ENCODE peak calls at places on chromosomes 11 and 22, in eight cellular contexts. One of them, this sample, is unnamed. For H3K4me1 and H3K27me3, the result is how much of the 10 kb centered on the place peaks cover.

GRCh38 chr22:24324137-24324536 is 53.5 kb downstream of the SPECC1L start:
- ATAC-seq in HCT116: no peak
- ATAC-seq in GM12878: no peak
- ATAC-seq in K562: no peak
- ATAC-seq in GM23338: no peak
- ATAC-seq in HepG2: no peak
- ATAC-seq in upper lobe of left lung: no peak
- ATAC-seq in Panc1: no peak
- ATAC-seq in this sample: no peak

GRCh38 chr11:111097191-111097590 is 148.3 kb upstream of the POU2AF2 start:
- ATAC-seq in HCT116: peak
- ATAC-seq in GM12878: no peak
- ATAC-seq in K562: no peak
- ATAC-seq in GM23338: peak
- ATAC-seq in HepG2: peak
- ATAC-seq in upper lobe of left lung: peak
- ATAC-seq in Panc1: no peak
- ATAC-seq in this sample: peak

GRCh38 chr11:96033569-96033968 is 109.7 kb upstream of the MTMR2 start:
- ATAC-seq in HCT116: no peak
- ATAC-seq in GM12878: no peak
- ATAC-seq in K562: no peak
- ATAC-seq in GM23338: no peak
- ATAC-seq in HepG2: no peak
- ATAC-seq in upper lobe of left lung: no peak
- ATAC-seq in Panc1: no peak
- ATAC-seq in this sample: peak

GRCh38 chr11:61793084-61793828 is 545 bp downstream of the FEN1 start:
- ATAC-seq in HCT116: peak
- ATAC-seq in GM12878: peak
- ATAC-seq in K562: peak
- ATAC-seq in GM23338: peak
- ATAC-seq in HepG2: peak
- ATAC-seq in upper lobe of left lung: peak
- ATAC-seq in Panc1: peak
- ATAC-seq in this sample: no peak

GRCh38 chr11:75565221-75565814 is 3.3 kb downstream of the SERPINH1 start:
- ATAC-seq in HCT116: no peak
- ATAC-seq in GM12878: no peak
- ATAC-seq in K562: no peak
- ATAC-seq in GM23338: no peak
- ATAC-seq in HepG2: peak
- ATAC-seq in upper lobe of left lung: peak
- ATAC-seq in Panc1: no peak
- ATAC-seq in this sample: peak

GRCh38 chr11:68338041-68338800 is 25.8 kb downstream of the LRP5 start:
- ATAC-seq in HCT116: no peak
- ATAC-seq in GM12878: no peak
- ATAC-seq in K562: peak
- ATAC-seq in GM23338: no peak
- ATAC-seq in HepG2: no peak
- ATAC-seq in upper lobe of left lung: peak
- ATAC-seq in Panc1: peak
- ATAC-seq in this sample: no peak

GRCh38 chr11:123166095-123166559 is 28.9 kb downstream of the CLMP start:
- ATAC-seq in HCT116: peak
- ATAC-seq in GM12878: peak
- ATAC-seq in K562: peak
- ATAC-seq in GM23338: peak
- ATAC-seq in HepG2: peak
- ATAC-seq in upper lobe of left lung: peak
- ATAC-seq in Panc1: peak
- ATAC-seq in this sample: peak

GRCh38 chr11:46315783-46316563 is 31.3 kb upstream of the DGKZ start:
- ATAC-seq in HCT116: no peak
- ATAC-seq in GM12878: peak
- ATAC-seq in K562: no peak
- ATAC-seq in GM23338: no peak
- ATAC-seq in HepG2: peak
- ATAC-seq in upper lobe of left lung: no peak
- ATAC-seq in Panc1: peak
- ATAC-seq in this sample: no peak

GRCh38 chr11:69689484-69690319 is 14.1 kb downstream of the FGF19 start:
- ATAC-seq in HCT116: no peak
- ATAC-seq in GM12878: no peak
- ATAC-seq in K562: no peak
- ATAC-seq in GM23338: no peak
- ATAC-seq in HepG2: peak
- ATAC-seq in upper lobe of left lung: no peak
- ATAC-seq in Panc1: no peak
- ATAC-seq in this sample: no peak

GRCh38 chr22:31148516-31148915 is 8.2 kb upstream of the PLA2G3 start:
- ATAC-seq in HCT116: peak
- ATAC-seq in GM12878: no peak
- ATAC-seq in K562: no peak
- ATAC-seq in GM23338: no peak
- ATAC-seq in HepG2: no peak
- ATAC-seq in upper lobe of left lung: peak
- ATAC-seq in Panc1: peak
- ATAC-seq in this sample: peak

GRCh38 chr11:66411323-66411722 is 9.5 kb upstream of the NPAS4 start:
- ATAC-seq in HCT116: no peak
- ATAC-seq in GM12878: no peak
- ATAC-seq in K562: no peak
- ATAC-seq in GM23338: no peak
- ATAC-seq in HepG2: no peak
- ATAC-seq in upper lobe of left lung: no peak
- ATAC-seq in Panc1: no peak
- ATAC-seq in this sample: no peak

GRCh38 chr11:96085349-96085910 is 161.5 kb upstream of the MTMR2 start:
- ATAC-seq in HCT116: no peak
- ATAC-seq in GM12878: no peak
- ATAC-seq in K562: no peak
- ATAC-seq in GM23338: no peak
- ATAC-seq in HepG2: no peak
- ATAC-seq in upper lobe of left lung: no peak
- ATAC-seq in Panc1: no peak
- ATAC-seq in this sample: no peak

GRCh38 chr11:27387362-27387761 is 24.3 kb upstream of the CCDC34 start:
- ATAC-seq in HCT116: no peak
- ATAC-seq in GM12878: peak
- ATAC-seq in K562: peak
- ATAC-seq in GM23338: peak
- ATAC-seq in HepG2: no peak
- ATAC-seq in upper lobe of left lung: no peak
- ATAC-seq in Panc1: no peak
- ATAC-seq in this sample: no peak

GRCh38 chr11:78801161-78801884 is 226.7 kb upstream of the NARS2 start:
- ATAC-seq in HCT116: no peak
- ATAC-seq in GM12878: no peak
- ATAC-seq in K562: no peak
- ATAC-seq in GM23338: no peak
- ATAC-seq in HepG2: no peak
- ATAC-seq in upper lobe of left lung: peak
- ATAC-seq in Panc1: peak
- ATAC-seq in this sample: peak

GRCh38 chr22:42939451-42939881 is 75.5 kb downstream of the PACSIN2 start:
- ATAC-seq in HCT116: peak
- ATAC-seq in GM12878: no peak
- ATAC-seq in K562: no peak
- ATAC-seq in GM23338: peak
- ATAC-seq in HepG2: peak
- ATAC-seq in upper lobe of left lung: no peak
- ATAC-seq in Panc1: peak
- ATAC-seq in this sample: peak

GRCh38 chr11:59943996-59944395 is 5.8 kb downstream of the OOSP1 start:
- ATAC-seq in HCT116: no peak
- ATAC-seq in GM12878: no peak
- ATAC-seq in K562: peak
- ATAC-seq in GM23338: peak
- ATAC-seq in HepG2: no peak
- ATAC-seq in upper lobe of left lung: no peak
- ATAC-seq in Panc1: no peak
- ATAC-seq in this sample: no peak

GRCh38 chr11:111510311-111510710 is 1.9 kb downstream of the BTG4 start:
- ATAC-seq in HCT116: no peak
- ATAC-seq in GM12878: no peak
- ATAC-seq in K562: no peak
- ATAC-seq in GM23338: no peak
- ATAC-seq in HepG2: no peak
- ATAC-seq in upper lobe of left lung: no peak
- ATAC-seq in Panc1: no peak
- ATAC-seq in this sample: no peak

GRCh38 chr11:28666632-28667031 is 558.4 kb downstream of the METTL15 start:
- ATAC-seq in HCT116: no peak
- ATAC-seq in GM12878: no peak
- ATAC-seq in K562: no peak
- ATAC-seq in GM23338: no peak
- ATAC-seq in HepG2: no peak
- ATAC-seq in upper lobe of left lung: no peak
- ATAC-seq in Panc1: no peak
- ATAC-seq in this sample: no peak

GRCh38 chr11:12680246-12680939 is 6.2 kb downstream of the TEAD1 start:
- ATAC-seq in HCT116: no peak
- ATAC-seq in GM12878: no peak
- ATAC-seq in K562: peak
- ATAC-seq in GM23338: peak
- ATAC-seq in HepG2: peak
- ATAC-seq in upper lobe of left lung: peak
- ATAC-seq in Panc1: peak
- ATAC-seq in this sample: peak

DNA sequence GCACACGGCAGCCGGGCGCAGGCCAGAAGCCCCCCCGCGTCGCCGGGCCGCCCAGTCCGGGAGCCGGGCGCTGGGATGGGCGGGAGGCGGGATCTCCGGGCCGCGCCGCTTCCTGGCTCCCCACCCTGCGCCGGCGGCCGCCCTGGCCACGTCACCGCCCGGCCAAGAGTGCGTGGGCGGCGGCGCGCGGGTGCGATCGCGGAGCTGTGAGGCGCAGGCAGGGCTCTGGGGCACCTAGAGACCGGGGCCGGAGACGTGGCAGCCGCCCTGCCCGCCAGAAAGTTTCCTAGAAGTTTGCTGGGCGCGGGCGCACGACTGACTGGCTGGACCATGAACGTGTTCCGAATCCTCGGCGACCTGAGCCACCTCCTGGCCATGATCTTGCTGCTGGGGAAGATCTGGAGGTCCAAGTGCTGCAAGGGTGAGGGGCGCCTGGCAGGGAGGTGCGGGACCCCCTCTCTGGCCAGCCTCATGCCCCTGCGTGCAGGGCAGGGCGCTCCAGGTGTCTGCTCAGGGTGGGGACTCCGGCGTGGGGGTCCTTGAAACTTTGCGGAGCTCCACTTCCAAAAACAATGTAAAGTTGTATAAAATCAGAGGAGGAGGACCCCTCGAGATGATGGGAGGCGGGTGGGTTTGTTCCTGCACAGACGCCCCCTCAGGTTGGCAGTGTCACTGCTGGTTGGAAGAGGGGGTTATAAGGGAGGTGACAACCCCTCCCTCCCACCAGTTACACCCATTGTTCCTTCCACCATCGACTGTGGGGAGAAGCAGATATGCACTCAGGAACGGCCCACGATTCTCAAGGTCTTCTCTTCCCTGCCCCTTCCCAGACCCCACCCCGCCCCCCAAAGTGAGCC is at the start of gene KDELR3:
- ATAC-seq in HCT116: peak
- ATAC-seq in GM12878: peak
- ATAC-seq in K562: peak
- ATAC-seq in GM23338: peak
- ATAC-seq in HepG2: peak
- ATAC-seq in upper lobe of left lung: peak
- ATAC-seq in Panc1: peak
- ATAC-seq in this sample: peak
- H3K4me1 ChIP-seq in HCT116: under half
- H3K4me1 ChIP-seq in GM12878: under half
- H3K4me1 ChIP-seq in K562: under half
- H3K4me1 ChIP-seq in GM23338: under half
- H3K4me1 ChIP-seq in HepG2: half or more
- H3K4me1 ChIP-seq in upper lobe of left lung: under half
- H3K4me1 ChIP-seq in Panc1: under half
- H3K4me1 ChIP-seq in this sample: under half

DNA sequence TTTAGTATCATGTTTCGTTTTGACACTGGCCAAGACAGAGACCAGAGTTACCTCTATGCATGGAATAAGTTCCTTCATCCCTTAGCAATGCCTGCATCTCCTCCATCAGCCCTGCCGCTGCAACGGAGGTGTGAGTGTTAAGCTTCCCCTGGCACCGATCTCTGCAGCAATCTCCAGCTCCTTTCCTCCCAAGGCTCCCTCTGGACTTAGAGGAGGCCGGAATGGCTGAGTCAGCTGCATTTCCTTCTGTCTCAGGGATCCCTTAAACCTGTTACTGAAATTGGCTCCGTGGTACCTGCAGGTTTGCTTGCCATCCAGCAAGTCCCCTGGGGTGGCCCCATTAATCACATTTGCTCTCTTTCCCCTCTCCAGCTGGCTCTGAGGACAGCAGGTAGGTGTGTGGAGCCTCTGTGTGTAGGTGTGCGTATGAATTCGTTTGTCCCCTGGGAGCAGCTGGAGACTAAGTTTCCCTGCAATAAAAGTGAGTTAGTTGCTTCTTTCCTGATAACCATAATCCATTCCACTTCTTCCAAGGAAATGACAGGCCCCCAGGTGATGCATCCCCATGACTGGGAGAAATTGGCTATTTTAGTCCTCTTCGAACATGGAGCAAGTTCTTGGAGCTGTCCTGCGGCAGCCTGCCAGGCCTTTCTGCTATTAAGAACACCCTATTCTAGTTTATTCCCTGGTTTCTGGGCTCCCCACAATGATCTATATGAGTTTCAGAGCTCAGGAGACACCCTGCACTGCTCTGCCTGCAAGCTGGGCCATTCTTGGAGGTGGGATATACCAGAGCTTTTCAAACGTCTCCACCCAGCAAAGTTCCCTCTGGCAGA is 457.2 kb upstream of the CADM1 start:
- ATAC-seq in HCT116: no peak
- ATAC-seq in GM12878: no peak
- ATAC-seq in K562: no peak
- ATAC-seq in GM23338: peak
- ATAC-seq in HepG2: no peak
- ATAC-seq in upper lobe of left lung: no peak
- ATAC-seq in Panc1: no peak
- ATAC-seq in this sample: no peak
- H3K27me3 ChIP-seq in HCT116: under half
- H3K27me3 ChIP-seq in GM12878: under half
- H3K27me3 ChIP-seq in K562: under half
- H3K27me3 ChIP-seq in GM23338: under half
- H3K27me3 ChIP-seq in HepG2: under half
- H3K27me3 ChIP-seq in upper lobe of left lung: under half
- H3K27me3 ChIP-seq in Panc1: under half
- H3K27me3 ChIP-seq in this sample: under half

GRCh38 chr11:134559617-134559992 is 147.6 kb upstream of the B3GAT1 start:
- ATAC-seq in HCT116: no peak
- ATAC-seq in GM12878: no peak
- ATAC-seq in K562: no peak
- ATAC-seq in GM23338: no peak
- ATAC-seq in HepG2: no peak
- ATAC-seq in upper lobe of left lung: no peak
- ATAC-seq in Panc1: no peak
- ATAC-seq in this sample: no peak
- TF ChIP-seq POLR2AphosphoS5 in HCT116: no peak
- TF ChIP-seq POLR2AphosphoS5 in GM12878: no peak
- TF ChIP-seq POLR2AphosphoS5 in K562: no peak
- TF ChIP-seq POLR2AphosphoS5 in GM23338: no peak
- TF ChIP-seq POLR2AphosphoS5 in HepG2: no peak
- TF ChIP-seq POLR2AphosphoS5 in upper lobe of left lung: no peak
- TF ChIP-seq POLR2AphosphoS5 in Panc1: no peak
- TF ChIP-seq POLR2AphosphoS5 in this sample: no peak

GRCh38 chr11:133935551-133935910 is 21.2 kb downstream of the IGSF9B start:
- ATAC-seq in HCT116: no peak
- ATAC-seq in GM12878: no peak
- ATAC-seq in K562: no peak
- ATAC-seq in GM23338: no peak
- ATAC-seq in HepG2: no peak
- ATAC-seq in upper lobe of left lung: no peak
- ATAC-seq in Panc1: no peak
- ATAC-seq in this sample: no peak
- H3K4me1 ChIP-seq in HCT116: under half
- H3K4me1 ChIP-seq in GM12878: under half
- H3K4me1 ChIP-seq in K562: under half
- H3K4me1 ChIP-seq in GM23338: under half
- H3K4me1 ChIP-seq in HepG2: under half
- H3K4me1 ChIP-seq in upper lobe of left lung: under half
- H3K4me1 ChIP-seq in Panc1: under half
- H3K4me1 ChIP-seq in this sample: under half

This sample was measured in gastroesophageal sphincter.